ENCODE peak calls at places on chromosomes 1 and 21, in seven cellular contexts. One of them, this sample, is unnamed.
A peak's percentile ranks its signal among the peaks of the same experiment; 100 is the strongest.

GRCh38 chr21:37704751-37705150 is 211.5 kb downstream of the KCNJ6 start:
- DNase-seq in effector CD8-positive, alpha-beta T cell: no peak
- DNase-seq in fibroblast of mammary gland: no peak
- DNase-seq in glomerular endothelial cell: no peak
- DNase-seq in tibial artery: no peak
- DNase-seq in T-helper 9 cell: no peak
- DNase-seq in caudate nucleus: no peak
- DNase-seq in this sample: no peak

GRCh38 chr21:27155130-27155500 is 188.2 kb upstream of the ADAMTS5 start:
- DNase-seq in effector CD8-positive, alpha-beta T cell: no peak
- DNase-seq in fibroblast of mammary gland: no peak
- DNase-seq in glomerular endothelial cell: no peak
- DNase-seq in tibial artery: no peak
- DNase-seq in T-helper 9 cell: no peak
- DNase-seq in caudate nucleus: no peak
- DNase-seq in this sample: no peak

GRCh38 chr1:172402878-172403573 is 17.5 kb upstream of the C1orf105 start:
- DNase-seq in effector CD8-positive, alpha-beta T cell: no peak
- DNase-seq in fibroblast of mammary gland: no peak
- DNase-seq in glomerular endothelial cell: no peak
- DNase-seq in tibial artery: no peak
- DNase-seq in T-helper 9 cell: no peak
- DNase-seq in caudate nucleus: no peak
- DNase-seq in this sample: no peak

GRCh38 chr1:202046227-202046626 is 35.8 kb downstream of the ELF3 start:
- DNase-seq in effector CD8-positive, alpha-beta T cell: no peak
- DNase-seq in fibroblast of mammary gland: no peak
- DNase-seq in glomerular endothelial cell: no peak
- DNase-seq in tibial artery: no peak
- DNase-seq in T-helper 9 cell: no peak
- DNase-seq in caudate nucleus: no peak
- DNase-seq in this sample: no peak

GRCh38 chr1:151978910-151979309 is 14.7 kb downstream of the S100A10 start:
- DNase-seq in effector CD8-positive, alpha-beta T cell: no peak
- DNase-seq in fibroblast of mammary gland: no peak
- DNase-seq in glomerular endothelial cell: no peak
- DNase-seq in tibial artery: no peak
- DNase-seq in T-helper 9 cell: no peak
- DNase-seq in caudate nucleus: no peak
- DNase-seq in this sample: no peak

GRCh38 chr1:84165566-84165965 is 21.5 kb downstream of the PRKACB start:
- DNase-seq in effector CD8-positive, alpha-beta T cell: no peak
- DNase-seq in fibroblast of mammary gland: no peak
- DNase-seq in glomerular endothelial cell: no peak
- DNase-seq in tibial artery: no peak
- DNase-seq in T-helper 9 cell: no peak
- DNase-seq in caudate nucleus: no peak
- DNase-seq in this sample: no peak

GRCh38 chr1:235429143-235429542 is 61.9 kb downstream of the TBCE start:
- DNase-seq in effector CD8-positive, alpha-beta T cell: no peak
- DNase-seq in fibroblast of mammary gland: peak; percentile 40
- DNase-seq in glomerular endothelial cell: no peak
- DNase-seq in tibial artery: no peak
- DNase-seq in T-helper 9 cell: no peak
- DNase-seq in caudate nucleus: no peak
- DNase-seq in this sample: no peak

GRCh38 chr1:112501810-112502641 is 6.7 kb upstream of the WNT2B start:
- DNase-seq in effector CD8-positive, alpha-beta T cell: peak; percentile 20
- DNase-seq in fibroblast of mammary gland: peak; percentile 67
- DNase-seq in glomerular endothelial cell: no peak
- DNase-seq in tibial artery: peak; percentile 78
- DNase-seq in T-helper 9 cell: peak; percentile 35
- DNase-seq in caudate nucleus: peak; percentile 84
- DNase-seq in this sample: peak; percentile 30

GRCh38 chr1:50977575-50978143 is 7.6 kb downstream of the CDKN2C start:
- DNase-seq in effector CD8-positive, alpha-beta T cell: no peak
- DNase-seq in fibroblast of mammary gland: no peak
- DNase-seq in glomerular endothelial cell: no peak
- DNase-seq in tibial artery: peak; percentile 81
- DNase-seq in T-helper 9 cell: no peak
- DNase-seq in caudate nucleus: peak; percentile 45
- DNase-seq in this sample: peak; percentile 11

GRCh38 chr21:37263827-37264226 is 3.3 kb downstream of the VPS26C start:
- DNase-seq in effector CD8-positive, alpha-beta T cell: no peak
- DNase-seq in fibroblast of mammary gland: peak; percentile 67
- DNase-seq in glomerular endothelial cell: no peak
- DNase-seq in tibial artery: no peak
- DNase-seq in T-helper 9 cell: no peak
- DNase-seq in caudate nucleus: no peak
- DNase-seq in this sample: no peak

GRCh38 chr1:155051777-155052398 is 772 bp downstream of the ADAM15 start:
- DNase-seq in effector CD8-positive, alpha-beta T cell: peak; percentile 25
- DNase-seq in fibroblast of mammary gland: peak; percentile 18
- DNase-seq in glomerular endothelial cell: no peak
- DNase-seq in tibial artery: peak; percentile 85
- DNase-seq in T-helper 9 cell: peak; percentile 36
- DNase-seq in caudate nucleus: peak; percentile 48
- DNase-seq in this sample: no peak

GRCh38 chr21:37155216-37155615 is 82.2 kb downstream of the TTC3 start:
- DNase-seq in effector CD8-positive, alpha-beta T cell: no peak
- DNase-seq in fibroblast of mammary gland: no peak
- DNase-seq in glomerular endothelial cell: no peak
- DNase-seq in tibial artery: no peak
- DNase-seq in T-helper 9 cell: no peak
- DNase-seq in caudate nucleus: no peak
- DNase-seq in this sample: no peak

GRCh38 chr1:154474802-154475201 is 27.2 kb upstream of the TDRD10 start:
- DNase-seq in effector CD8-positive, alpha-beta T cell: no peak
- DNase-seq in fibroblast of mammary gland: peak; percentile 66
- DNase-seq in glomerular endothelial cell: no peak
- DNase-seq in tibial artery: no peak
- DNase-seq in T-helper 9 cell: no peak
- DNase-seq in caudate nucleus: peak; percentile 83
- DNase-seq in this sample: no peak

GRCh38 chr1:20974069-20974468 is 187.0 kb upstream of the HP1BP3 start:
- DNase-seq in effector CD8-positive, alpha-beta T cell: no peak
- DNase-seq in fibroblast of mammary gland: peak; percentile 34
- DNase-seq in glomerular endothelial cell: no peak
- DNase-seq in tibial artery: no peak
- DNase-seq in T-helper 9 cell: no peak
- DNase-seq in caudate nucleus: no peak
- DNase-seq in this sample: no peak

GRCh38 chr1:77540501-77541161 is 141.8 kb downstream of the ZZZ3 start:
- DNase-seq in effector CD8-positive, alpha-beta T cell: no peak
- DNase-seq in fibroblast of mammary gland: peak; percentile 98
- DNase-seq in glomerular endothelial cell: no peak
- DNase-seq in tibial artery: no peak
- DNase-seq in T-helper 9 cell: no peak
- DNase-seq in caudate nucleus: no peak
- DNase-seq in this sample: no peak

GRCh38 chr1:228968841-228969606 is 233.7 kb downstream of the RHOU start:
- DNase-seq in effector CD8-positive, alpha-beta T cell: no peak
- DNase-seq in fibroblast of mammary gland: no peak
- DNase-seq in glomerular endothelial cell: no peak
- DNase-seq in tibial artery: no peak
- DNase-seq in T-helper 9 cell: no peak
- DNase-seq in caudate nucleus: no peak
- DNase-seq in this sample: no peak

GRCh38 chr1:246907472-246907871 is 24.3 kb downstream of the AHCTF1 start:
- DNase-seq in effector CD8-positive, alpha-beta T cell: no peak
- DNase-seq in fibroblast of mammary gland: peak; percentile 71
- DNase-seq in glomerular endothelial cell: peak; percentile 33
- DNase-seq in tibial artery: no peak
- DNase-seq in T-helper 9 cell: no peak
- DNase-seq in caudate nucleus: no peak
- DNase-seq in this sample: no peak

GRCh38 chr1:245809361-245809760 is 654.6 kb downstream of the KIF26B start:
- DNase-seq in effector CD8-positive, alpha-beta T cell: no peak
- DNase-seq in fibroblast of mammary gland: no peak
- DNase-seq in glomerular endothelial cell: no peak
- DNase-seq in tibial artery: no peak
- DNase-seq in T-helper 9 cell: no peak
- DNase-seq in caudate nucleus: no peak
- DNase-seq in this sample: no peak

GRCh38 chr1:77354996-77355395 is 73.2 kb downstream of the AK5 start:
- DNase-seq in effector CD8-positive, alpha-beta T cell: no peak
- DNase-seq in fibroblast of mammary gland: no peak
- DNase-seq in glomerular endothelial cell: no peak
- DNase-seq in tibial artery: no peak
- DNase-seq in T-helper 9 cell: no peak
- DNase-seq in caudate nucleus: no peak
- DNase-seq in this sample: no peak

GRCh38 chr1:59411147-59411546 is 114.3 kb downstream of the FGGY start:
- DNase-seq in effector CD8-positive, alpha-beta T cell: no peak
- DNase-seq in fibroblast of mammary gland: no peak
- DNase-seq in glomerular endothelial cell: no peak
- DNase-seq in tibial artery: no peak
- DNase-seq in T-helper 9 cell: no peak
- DNase-seq in caudate nucleus: no peak
- DNase-seq in this sample: no peak

GRCh38 chr1:15155760-15156743 is 2.5 kb downstream of the TMEM51 start:
- DNase-seq in effector CD8-positive, alpha-beta T cell: no peak
- DNase-seq in fibroblast of mammary gland: no peak
- DNase-seq in glomerular endothelial cell: no peak
- DNase-seq in tibial artery: no peak
- DNase-seq in T-helper 9 cell: no peak
- DNase-seq in caudate nucleus: no peak
- DNase-seq in this sample: no peak

GRCh38 chr21:45825209-45825602 is 156.4 kb upstream of the COL6A1 start:
- DNase-seq in effector CD8-positive, alpha-beta T cell: no peak
- DNase-seq in fibroblast of mammary gland: no peak
- DNase-seq in glomerular endothelial cell: no peak
- DNase-seq in tibial artery: no peak
- DNase-seq in T-helper 9 cell: no peak
- DNase-seq in caudate nucleus: no peak
- DNase-seq in this sample: no peak

GRCh38 chr1:182968846-182969734 is 16.1 kb upstream of the SHCBP1L start:
- DNase-seq in effector CD8-positive, alpha-beta T cell: no peak
- DNase-seq in fibroblast of mammary gland: no peak
- DNase-seq in glomerular endothelial cell: no peak
- DNase-seq in tibial artery: no peak
- DNase-seq in T-helper 9 cell: no peak
- DNase-seq in caudate nucleus: no peak
- DNase-seq in this sample: no peak

GRCh38 chr1:20466231-20466630 is 19.8 kb downstream of the CAMK2N1 start:
- DNase-seq in effector CD8-positive, alpha-beta T cell: no peak
- DNase-seq in fibroblast of mammary gland: no peak
- DNase-seq in glomerular endothelial cell: no peak
- DNase-seq in tibial artery: no peak
- DNase-seq in T-helper 9 cell: no peak
- DNase-seq in caudate nucleus: no peak
- DNase-seq in this sample: no peak

GRCh38 chr1:243706563-243706962 is 143.5 kb downstream of the AKT3 start:
- DNase-seq in effector CD8-positive, alpha-beta T cell: no peak
- DNase-seq in fibroblast of mammary gland: no peak
- DNase-seq in glomerular endothelial cell: no peak
- DNase-seq in tibial artery: no peak
- DNase-seq in T-helper 9 cell: no peak
- DNase-seq in caudate nucleus: no peak
- DNase-seq in this sample: no peak

GRCh38 chr21:45002381-45003204 is 62.8 kb downstream of the SLX9 start:
- DNase-seq in effector CD8-positive, alpha-beta T cell: no peak
- DNase-seq in fibroblast of mammary gland: no peak
- DNase-seq in glomerular endothelial cell: no peak
- DNase-seq in tibial artery: peak; percentile 65
- DNase-seq in T-helper 9 cell: no peak
- DNase-seq in caudate nucleus: no peak
- DNase-seq in this sample: no peak

GRCh38 chr1:212232020-212232570 is 53.1 kb upstream of the PPP2R5A start:
- DNase-seq in effector CD8-positive, alpha-beta T cell: no peak
- DNase-seq in fibroblast of mammary gland: peak; percentile 33
- DNase-seq in glomerular endothelial cell: no peak
- DNase-seq in tibial artery: no peak
- DNase-seq in T-helper 9 cell: no peak
- DNase-seq in caudate nucleus: no peak
- DNase-seq in this sample: no peak

This sample was measured in effector memory CD4-positive, alpha-beta T cell.